ENCODE peak calls at places on chromosomes 3 and 15, in four cellular contexts. S is COR-L47, M is iris pigment epithelial cell, I is GM03348. G is an unnamed sample.

GRCh38 chr3:128174645-128175590 is 21.6 kb downstream of the EEFSEC start:
- DNase-seq in M (no peak), I (no peak), S (no peak), G (no peak)

GRCh38 chr3:168080022-168080421 is 15.7 kb downstream of the GOLIM4 start:
- DNase-seq in S (no peak), I (no peak), M (no peak), G (no peak)

GRCh38 chr3:149080699-149081091 is 5.6 kb downstream of the HLTF start:
- DNase-seq in I (peak), S (no peak), M (peak), G (no peak)

GRCh38 chr3:10006048-10006761 is 19.6 kb upstream of the EMC3 start:
- DNase-seq in M (no peak), I (no peak), S (no peak), G (no peak)

GRCh38 chr15:52095597-52096262 is 16.8 kb downstream of the BCL2L10 start:
- DNase-seq in I (peak), M (peak), S (no peak), G (no peak)

GRCh38 chr15:41505776-41506175 is 7.9 kb downstream of the LTK start:
- DNase-seq in S (no peak), M (no peak), I (no peak), G (no peak)

GRCh38 chr3:60594025-60594424 is 657.2 kb downstream of the FHIT start:
- DNase-seq in M (peak), S (no peak), I (no peak), G (no peak)

GRCh38 chr3:177377166-177377565 is 179.9 kb upstream of the TBL1XR1 start:
- DNase-seq in I (no peak), M (no peak), S (no peak), G (no peak)

GRCh38 chr15:52180196-52180835 is 10.9 kb downstream of the GNB5 start:
- DNase-seq in S (no peak), I (no peak), M (no peak), G (peak)

GRCh38 chr3:109809513-109809912 is 472.2 kb upstream of the DPPA4 start:
- DNase-seq in S (no peak), I (no peak), M (no peak), G (no peak)

GRCh38 chr3:55000546-55000945 is 72.7 kb upstream of the LRTM1 start:
- DNase-seq in M (peak), I (peak), S (no peak), G (no peak)

GRCh38 chr3:157094751-157095480 is 65.0 kb downstream of the CCNL1 start:
- DNase-seq in I (no peak), M (peak), S (no peak), G (no peak)

GRCh38 chr15:74798388-74799254 is 14.0 kb upstream of the LMAN1L start:
- DNase-seq in I (no peak), S (no peak), M (no peak), G (no peak)

GRCh38 chr15:38085931-38086562 is 151.6 kb downstream of the TMCO5A start:
- DNase-seq in I (peak), S (no peak), M (peak), G (no peak)

GRCh38 chr3:34934660-34935059 is 704.7 kb upstream of the ARPP21 start:
- DNase-seq in M (no peak), I (no peak), S (no peak), G (no peak)

GRCh38 chr3:30989266-30989799 is 94.9 kb upstream of the GADL1 start:
- DNase-seq in I (no peak), S (no peak), M (no peak), G (no peak)

GRCh38 chr3:167729591-167729990 is 5.1 kb downstream of the PDCD10 start:
- DNase-seq in I (no peak), S (no peak), M (no peak), G (no peak)

GRCh38 chr15:96336643-96337353 is 6.3 kb downstream of the NR2F2 start:
- DNase-seq in I (no peak), S (no peak), M (no peak), G (no peak)

GRCh38 chr3:4394048-4394447 is 73.0 kb downstream of the SUMF1 start:
- DNase-seq in M (peak), S (no peak), I (no peak), G (peak)

GRCh38 chr3:132290833-132291232 is 26.4 kb upstream of the ACP3 start:
- DNase-seq in M (peak), S (no peak), I (peak), G (no peak)

GRCh38 chr3:51799879-51800757 is 21.1 kb upstream of the IQCF6 start:
- DNase-seq in I (peak), M (peak), S (no peak), G (no peak)

GRCh38 chr3:156630081-156630772 is 44.2 kb upstream of the TIPARP start:
- DNase-seq in S (no peak), M (peak), I (no peak), G (no peak)

GRCh38 chr3:188083011-188083410 is 70.9 kb upstream of the LPP start:
- DNase-seq in S (no peak), M (no peak), I (no peak), G (no peak)

G was measured in activated CD4-positive, alpha-beta memory T cell treated with anti-CD3 and anti-CD28 coated beads for 36 hours.